ENCODE peak calls at places on chromosomes 11 and 22, in ten cellular contexts. One of them, this sample, is unnamed.

GRCh38 chr22:20610757-20611156 is 103.3 kb downstream of the MED15 start:
- DNase-seq in Daoy: no peak
- DNase-seq in AG09309: no peak
- DNase-seq in WTC11: no peak
- DNase-seq in brain pericyte: no peak
- DNase-seq in stimulated activated CD4-positive, alpha-beta T cell treated with anti-CD3 and anti-CD28 coated beads, Interleukin-2, amount 100 ng/mL, for 48 hours: no peak
- DNase-seq in amniotic stem cell: no peak
- DNase-seq in skeletal muscle cell: no peak
- DNase-seq in HTR-8/SVneo: no peak
- DNase-seq in cardiac muscle cell: no peak
- DNase-seq in this sample: no peak

GRCh38 chr11:115168229-115168671 is 336.0 kb downstream of the CADM1 start:
- DNase-seq in Daoy: no peak
- DNase-seq in stimulated activated CD4-positive, alpha-beta T cell treated with anti-CD3 and anti-CD28 coated beads, Interleukin-2, amount 100 ng/mL, for 48 hours: no peak
- DNase-seq in cardiac muscle cell: no peak
- DNase-seq in amniotic stem cell: no peak
- DNase-seq in skeletal muscle cell: no peak
- DNase-seq in WTC11: no peak
- DNase-seq in brain pericyte: no peak
- DNase-seq in AG09309: peak
- DNase-seq in HTR-8/SVneo: no peak
- DNase-seq in this sample: no peak

GRCh38 chr22:38881464-38881871 is 9.5 kb upstream of the CBX6 start:
- DNase-seq in WTC11: no peak
- DNase-seq in stimulated activated CD4-positive, alpha-beta T cell treated with anti-CD3 and anti-CD28 coated beads, Interleukin-2, amount 100 ng/mL, for 48 hours: no peak
- DNase-seq in cardiac muscle cell: peak
- DNase-seq in HTR-8/SVneo: no peak
- DNase-seq in brain pericyte: no peak
- DNase-seq in skeletal muscle cell: peak
- DNase-seq in amniotic stem cell: no peak
- DNase-seq in AG09309: peak
- DNase-seq in Daoy: no peak
- DNase-seq in this sample: no peak

GRCh38 chr11:117908959-117909610 is 20.1 kb downstream of the TMPRSS13 start:
- DNase-seq in skeletal muscle cell: no peak
- DNase-seq in amniotic stem cell: no peak
- DNase-seq in AG09309: no peak
- DNase-seq in cardiac muscle cell: no peak
- DNase-seq in brain pericyte: no peak
- DNase-seq in WTC11: no peak
- DNase-seq in Daoy: no peak
- DNase-seq in HTR-8/SVneo: no peak
- DNase-seq in stimulated activated CD4-positive, alpha-beta T cell treated with anti-CD3 and anti-CD28 coated beads, Interleukin-2, amount 100 ng/mL, for 48 hours: no peak
- DNase-seq in this sample: peak

GRCh38 chr11:33988586-33989370 is 62.8 kb upstream of the CAPRIN1 start:
- DNase-seq in amniotic stem cell: no peak
- DNase-seq in Daoy: no peak
- DNase-seq in AG09309: no peak
- DNase-seq in HTR-8/SVneo: no peak
- DNase-seq in cardiac muscle cell: no peak
- DNase-seq in skeletal muscle cell: no peak
- DNase-seq in WTC11: no peak
- DNase-seq in stimulated activated CD4-positive, alpha-beta T cell treated with anti-CD3 and anti-CD28 coated beads, Interleukin-2, amount 100 ng/mL, for 48 hours: no peak
- DNase-seq in brain pericyte: no peak
- DNase-seq in this sample: no peak

GRCh38 chr11:460331-461199 is 10.5 kb downstream of the PTDSS2 start:
- DNase-seq in skeletal muscle cell: no peak
- DNase-seq in Daoy: no peak
- DNase-seq in brain pericyte: no peak
- DNase-seq in cardiac muscle cell: peak
- DNase-seq in AG09309: no peak
- DNase-seq in stimulated activated CD4-positive, alpha-beta T cell treated with anti-CD3 and anti-CD28 coated beads, Interleukin-2, amount 100 ng/mL, for 48 hours: no peak
- DNase-seq in HTR-8/SVneo: no peak
- DNase-seq in WTC11: no peak
- DNase-seq in amniotic stem cell: no peak
- DNase-seq in this sample: no peak

GRCh38 chr22:40703731-40704130 is 24.4 kb downstream of the MCHR1 start:
- DNase-seq in Daoy: no peak
- DNase-seq in WTC11: no peak
- DNase-seq in HTR-8/SVneo: no peak
- DNase-seq in cardiac muscle cell: no peak
- DNase-seq in AG09309: no peak
- DNase-seq in brain pericyte: no peak
- DNase-seq in stimulated activated CD4-positive, alpha-beta T cell treated with anti-CD3 and anti-CD28 coated beads, Interleukin-2, amount 100 ng/mL, for 48 hours: no peak
- DNase-seq in skeletal muscle cell: no peak
- DNase-seq in amniotic stem cell: no peak
- DNase-seq in this sample: peak

GRCh38 chr11:119148855-119149370 is at the start of gene ABCG4:
- DNase-seq in Daoy: peak
- DNase-seq in WTC11: peak
- DNase-seq in HTR-8/SVneo: no peak
- DNase-seq in skeletal muscle cell: no peak
- DNase-seq in stimulated activated CD4-positive, alpha-beta T cell treated with anti-CD3 and anti-CD28 coated beads, Interleukin-2, amount 100 ng/mL, for 48 hours: no peak
- DNase-seq in AG09309: no peak
- DNase-seq in amniotic stem cell: no peak
- DNase-seq in brain pericyte: no peak
- DNase-seq in cardiac muscle cell: no peak
- DNase-seq in this sample: peak

GRCh38 chr11:67304511-67305113 is 1.3 kb downstream of the SSH3 start:
- DNase-seq in Daoy: no peak
- DNase-seq in stimulated activated CD4-positive, alpha-beta T cell treated with anti-CD3 and anti-CD28 coated beads, Interleukin-2, amount 100 ng/mL, for 48 hours: no peak
- DNase-seq in amniotic stem cell: no peak
- DNase-seq in AG09309: no peak
- DNase-seq in brain pericyte: no peak
- DNase-seq in WTC11: peak
- DNase-seq in cardiac muscle cell: no peak
- DNase-seq in skeletal muscle cell: no peak
- DNase-seq in HTR-8/SVneo: no peak
- DNase-seq in this sample: no peak

GRCh38 chr11:105466582-105467228 is 143.2 kb upstream of the GRIA4 start:
- DNase-seq in WTC11: no peak
- DNase-seq in Daoy: peak
- DNase-seq in HTR-8/SVneo: peak
- DNase-seq in AG09309: no peak
- DNase-seq in brain pericyte: peak
- DNase-seq in skeletal muscle cell: peak
- DNase-seq in amniotic stem cell: no peak
- DNase-seq in cardiac muscle cell: peak
- DNase-seq in stimulated activated CD4-positive, alpha-beta T cell treated with anti-CD3 and anti-CD28 coated beads, Interleukin-2, amount 100 ng/mL, for 48 hours: no peak
- DNase-seq in this sample: peak

GRCh38 chr22:41782316-41782715 is 18.2 kb upstream of the CCDC134 start:
- DNase-seq in skeletal muscle cell: no peak
- DNase-seq in cardiac muscle cell: no peak
- DNase-seq in AG09309: no peak
- DNase-seq in WTC11: no peak
- DNase-seq in amniotic stem cell: no peak
- DNase-seq in HTR-8/SVneo: no peak
- DNase-seq in stimulated activated CD4-positive, alpha-beta T cell treated with anti-CD3 and anti-CD28 coated beads, Interleukin-2, amount 100 ng/mL, for 48 hours: no peak
- DNase-seq in brain pericyte: no peak
- DNase-seq in Daoy: no peak
- DNase-seq in this sample: no peak

GRCh38 chr11:94544832-94545640 is 1.3 kb downstream of the FUT4 start:
- DNase-seq in AG09309: no peak
- DNase-seq in amniotic stem cell: no peak
- DNase-seq in stimulated activated CD4-positive, alpha-beta T cell treated with anti-CD3 and anti-CD28 coated beads, Interleukin-2, amount 100 ng/mL, for 48 hours: no peak
- DNase-seq in brain pericyte: no peak
- DNase-seq in WTC11: peak
- DNase-seq in skeletal muscle cell: no peak
- DNase-seq in HTR-8/SVneo: no peak
- DNase-seq in Daoy: no peak
- DNase-seq in cardiac muscle cell: peak
- DNase-seq in this sample: no peak